ENCODE peak calls at places on chromosomes 4 and X, in four cellular contexts. Q is cardiac fibroblast, S is HL-60, C is progenitor cell of endocrine pancreas. Z is an unnamed sample.

GRCh38 chrX:1153940-1154339 is 58.5 kb downstream of the CRLF2 start:
- DNase-seq in Q (no peak), S (no peak), C (no peak), Z (no peak)

GRCh38 chr4:138935-139334 is 14.6 kb downstream of the ZNF718 start:
- DNase-seq in Q (no peak), S (peak), C (no peak), Z (no peak)

GRCh38 chr4:70838400-70838971 is 1.2 kb downstream of the GRSF1 start:
- DNase-seq in Q (peak), S (no peak), C (no peak), Z (no peak)

GRCh38 chr4:17721496-17722360 is 59.7 kb downstream of the FAM184B start:
- DNase-seq in Q (peak), S (no peak), C (no peak), Z (no peak)

GRCh38 chr4:73707918-73708577 is 32.3 kb upstream of the CXCL8 start:
- DNase-seq in Q (peak), S (peak), C (no peak), Z (no peak)

GRCh38 chr4:48343531-48343930 is 2.2 kb downstream of the SLAIN2 start:
- DNase-seq in Q (peak), S (no peak), C (no peak), Z (no peak)

GRCh38 chrX:95058815-95059214 is 1384.8 kb downstream of the FAM133A start:
- DNase-seq in Q (peak), S (no peak), C (no peak), Z (no peak)

GRCh38 chrX:14675500-14675899 is 146.2 kb downstream of the GLRA2 start:
- DNase-seq in Q (no peak), S (no peak), C (no peak), Z (no peak)

GRCh38 chr4:38013461-38014366 is 53.5 kb downstream of the PTTG2 start:
- DNase-seq in Q (peak), S (no peak), C (no peak), Z (no peak)

GRCh38 chr4:53576676-53577372 is 14.5 kb downstream of the LNX1 start:
- DNase-seq in Q (peak), S (no peak), C (no peak), Z (no peak)

GRCh38 chr4:85457752-85458467 is 17.0 kb upstream of the ARHGAP24 start:
- DNase-seq in Q (no peak), S (no peak), C (no peak), Z (no peak)

GRCh38 chr4:145097331-145097820 is 620 bp downstream of the ANAPC10 start:
- DNase-seq in Q (no peak), S (no peak), C (no peak), Z (no peak)

GRCh38 chr4:7802093-7802726 is 137.5 kb downstream of the AFAP1 start:
- DNase-seq in Q (peak), S (peak), C (peak), Z (peak)

GRCh38 chr4:148007303-148007702 is 275.4 kb downstream of the ARHGAP10 start:
- DNase-seq in Q (peak), S (peak), C (no peak), Z (no peak)

GRCh38 chrX:14922437-14922836 is 49.2 kb downstream of the MOSPD2 start:
- DNase-seq in Q (peak), S (no peak), C (no peak), Z (no peak)

GRCh38 chr4:72169861-72170260 is 138.1 kb downstream of the NPFFR2 start:
- DNase-seq in Q (no peak), S (no peak), C (no peak), Z (no peak)

GRCh38 chrX:2609431-2610238 is 81.5 kb upstream of the CD99 start:
- DNase-seq in Q (no peak), S (no peak), C (no peak), Z (no peak)

GRCh38 chr4:83234902-83235644 is 49.5 kb downstream of the COQ2 start:
- DNase-seq in Q (no peak), S (no peak), C (no peak), Z (no peak)

DNA sequence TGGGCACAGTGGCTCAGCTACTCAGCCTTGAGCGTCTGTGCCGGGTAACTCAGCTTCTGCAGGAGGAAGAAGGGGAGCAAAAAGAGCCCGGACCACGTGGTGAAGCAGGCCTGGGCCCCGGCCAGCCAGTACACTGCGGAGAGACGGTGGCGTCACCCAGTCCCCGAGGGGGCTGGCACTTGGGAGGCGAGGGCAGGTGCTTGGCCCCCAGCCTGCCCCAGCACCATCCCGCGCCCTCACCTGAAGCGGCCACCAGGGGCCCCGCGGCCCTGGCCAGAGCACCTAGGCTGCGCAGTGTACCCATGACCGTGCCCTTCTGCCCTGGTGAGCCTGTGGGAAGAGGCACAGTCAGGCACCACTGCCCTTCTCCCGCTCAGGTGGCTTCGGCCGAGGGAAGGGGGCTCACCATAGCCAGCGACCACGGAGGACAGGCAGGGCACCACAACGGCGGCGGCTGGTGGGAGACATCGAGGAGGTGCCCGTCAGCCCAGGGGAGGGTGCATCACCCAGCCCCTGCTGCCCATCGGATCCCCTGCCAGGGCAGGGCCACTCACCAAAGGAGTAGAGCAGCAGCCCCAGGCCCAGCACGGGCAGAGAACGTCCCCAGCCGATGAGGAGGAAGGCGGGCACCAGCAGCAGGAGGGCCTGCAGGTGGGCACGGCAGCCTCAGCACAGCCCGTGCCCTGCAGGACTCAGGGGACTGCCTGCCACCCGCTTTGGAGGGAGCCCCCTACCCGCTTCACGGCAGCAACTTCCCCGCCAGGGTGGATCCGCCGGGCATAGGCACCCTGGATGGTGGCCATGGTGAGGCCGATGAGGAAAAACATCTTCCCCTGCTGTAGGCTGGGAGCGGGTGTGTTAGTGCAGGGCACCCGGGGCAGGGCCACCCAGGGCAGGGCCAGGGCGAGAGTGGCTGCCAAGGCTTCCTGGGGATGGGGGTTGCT is 32.1 kb downstream of the NOP14 start:
- DNase-seq in Q (no peak), S (peak), C (no peak), Z (no peak)
- TF ChIP-seq CTCF in Q (no peak), S (no peak), C (peak), Z (no peak)

GRCh38 chr4:22334155-22334554 is 181.7 kb downstream of the ADGRA3 start:
- DNase-seq in Q (no peak), S (no peak), C (no peak), Z (no peak)

GRCh38 chr4:22338806-22339205 is 177.1 kb downstream of the ADGRA3 start:
- DNase-seq in Q (peak), S (no peak), C (no peak), Z (no peak)

GRCh38 chr4:22339491-22339890 is 176.4 kb downstream of the ADGRA3 start:
- DNase-seq in Q (no peak), S (no peak), C (no peak), Z (no peak)

DNA sequence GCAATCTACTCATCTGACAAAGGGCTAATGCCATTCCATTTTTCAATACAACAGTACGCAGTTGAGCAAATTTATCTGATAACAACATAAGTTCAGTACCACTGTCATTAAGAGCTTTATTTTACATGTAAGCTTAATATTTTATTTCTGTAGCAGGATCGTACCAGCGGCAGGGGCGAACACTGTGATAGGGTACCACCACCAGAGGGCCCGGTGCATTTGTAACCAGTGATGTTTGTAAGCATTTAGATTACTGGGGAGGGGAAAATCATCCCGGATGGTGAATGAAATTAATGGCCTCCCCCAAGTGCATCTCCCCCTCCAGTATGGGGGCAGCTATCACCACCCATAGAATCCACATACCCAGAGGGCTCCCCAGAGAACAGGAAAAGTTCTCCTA is 179.0 kb downstream of the ADGRA3 start:
- DNase-seq in Q (no peak), S (no peak), C (no peak), Z (no peak)
- TF ChIP-seq CTCF in Q (no peak), S (no peak), C (no peak), Z (no peak)

DNA sequence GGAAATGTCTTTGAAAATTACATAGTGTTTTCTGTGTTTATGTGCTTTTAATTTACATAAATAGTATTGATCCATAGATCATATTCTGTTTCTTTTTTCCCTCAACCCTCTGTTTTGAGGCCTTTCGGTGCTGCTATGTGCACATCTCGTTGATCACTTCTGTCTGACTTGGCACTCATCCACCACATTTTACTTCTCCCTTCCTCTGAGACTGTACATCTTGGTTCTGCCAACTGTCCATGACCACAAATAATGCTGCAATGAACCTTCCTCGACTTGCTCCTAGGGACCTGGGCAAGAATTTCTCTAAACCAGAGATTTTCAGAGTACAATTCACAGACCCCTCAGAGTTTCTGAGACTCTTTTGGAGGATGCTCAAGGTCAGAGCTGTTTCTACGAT is 74.4 kb downstream of the RTL5 start:
- DNase-seq in Q (no peak), S (peak), C (no peak), Z (no peak)
- TF ChIP-seq CTCF in Q (no peak), S (no peak), C (no peak), Z (no peak)

DNA sequence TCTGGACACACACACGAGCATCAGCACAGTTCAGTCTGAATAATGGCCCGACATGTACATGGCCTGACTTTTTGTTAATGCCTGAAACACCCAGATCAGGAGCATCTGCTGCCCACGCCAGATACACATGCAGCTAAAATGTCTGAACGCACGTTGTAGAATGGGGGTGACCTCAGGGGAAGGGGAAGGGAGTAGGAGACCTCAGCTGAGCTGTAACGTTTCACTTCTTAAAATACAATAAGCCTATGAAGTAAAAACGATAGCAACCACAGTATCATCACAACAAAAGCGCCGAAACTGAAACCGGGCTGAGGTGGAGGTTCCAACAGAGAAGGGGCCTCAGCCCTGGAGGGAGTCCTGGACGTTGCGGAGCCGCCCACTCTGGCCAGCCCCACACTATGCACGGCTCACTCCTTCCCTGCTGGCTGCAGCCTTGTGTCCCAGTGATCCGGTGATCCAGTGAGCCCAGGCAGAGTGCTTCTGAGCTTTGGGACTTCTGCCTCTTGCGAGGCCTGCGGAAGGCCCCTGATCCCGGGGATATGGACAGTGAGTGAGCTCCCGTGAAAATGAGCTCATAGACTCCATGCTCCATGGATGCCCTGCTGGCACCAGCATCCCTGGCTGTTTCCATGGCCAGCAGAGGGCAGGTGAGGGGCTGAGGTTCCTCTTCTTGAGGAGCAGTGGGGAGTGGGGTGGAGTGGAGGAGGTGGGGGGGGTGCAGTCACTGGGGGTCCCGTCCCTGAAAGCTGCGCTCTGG is 52.0 kb downstream of the HMX1 start:
- DNase-seq in Q (no peak), S (no peak), C (no peak), Z (no peak)
- TF ChIP-seq CTCF in Q (no peak), S (no peak), C (no peak), Z (no peak)

GRCh38 chrX:12865359-12865758 is 1.5 kb upstream of the TLR7 start:
- DNase-seq in Q (peak), S (peak), C (no peak), Z (no peak)
- TF ChIP-seq CTCF in Q (no peak), S (no peak), C (no peak), Z (no peak)